ENCODE peak calls at places on chromosomes 7 and 10, in four cellular contexts. K is HS-27A, I is Caco-2, L is NCI-H2081. M is an unnamed sample.

GRCh38 chr7:139153832-139154231 is 44.3 kb upstream of the ZC3HAV1 start:
- DNase-seq in L (no peak), I (no peak), K (no peak), M (no peak)

GRCh38 chr10:29949411-29950011 is 109.9 kb downstream of the JCAD start:
- DNase-seq in K (peak), I (no peak), L (no peak), M (no peak)

GRCh38 chr10:68598978-68599753 is 39.0 kb downstream of the TET1 start:
- DNase-seq in L (peak), I (peak), K (no peak), M (peak)

GRCh38 chr7:42858570-42858969 is 53.3 kb downstream of the C7orf25 start:
- DNase-seq in K (no peak), L (no peak), I (no peak), M (no peak)

GRCh38 chr10:89738551-89739209 is 37.3 kb downstream of the KIF20B start:
- DNase-seq in I (no peak), L (no peak), K (no peak), M (no peak)

GRCh38 chr10:4590807-4591206 is 235.2 kb upstream of the AKR1E2 start:
- DNase-seq in L (no peak), I (no peak), K (no peak), M (no peak)

GRCh38 chr10:124329368-124329767 is 89.4 kb downstream of the OAT start:
- DNase-seq in K (no peak), I (no peak), L (no peak), M (no peak)

GRCh38 chr10:62386401-62387320 is 12.5 kb downstream of the ZNF365 start:
- DNase-seq in K (no peak), I (no peak), L (no peak), M (no peak)

GRCh38 chr10:58982470-58983239 is 193.8 kb upstream of the PHYHIPL start:
- DNase-seq in I (no peak), L (no peak), K (no peak), M (no peak)

GRCh38 chr7:95871078-95871848 is 98.9 kb downstream of the DYNC1I1 start:
- DNase-seq in L (peak), I (peak), K (no peak), M (peak)

GRCh38 chr10:31612082-31612481 is 293.1 kb downstream of the ZEB1 start:
- DNase-seq in L (no peak), I (no peak), K (no peak), M (no peak)

M was measured in COR-L47.